ENCODE peak calls at places on chromosomes 12 and 14, in five cellular contexts. Q, S, X, D and H are unnamed samples.

GRCh38 chr12:3752096-3752709 is 706 bp downstream of the CRACR2A start:
- DNase-seq in S (no peak), Q (peak), X (peak), D (no peak), H (peak)

GRCh38 chr14:23056956-23057756 is at the start of gene CDH24:
- DNase-seq in Q (peak), X (peak), D (no peak), S (peak), H (no peak)

GRCh38 chr12:77324763-77325468 is 259.5 kb upstream of the E2F7 start:
- DNase-seq in X (peak), Q (peak), D (peak), S (peak), H (no peak)

GRCh38 chr12:65300679-65301349 is 22.3 kb downstream of the MSRB3 start:
- DNase-seq in D (no peak), X (no peak), Q (peak), S (peak), H (no peak)

GRCh38 chr12:123071401-123072304 is 79.2 kb downstream of the PITPNM2 start:
- DNase-seq in Q (no peak), S (no peak), D (peak), X (no peak), H (no peak)

GRCh38 chr14:86787782-86788181 is 1205.2 kb downstream of the GALC start:
- DNase-seq in S (no peak), X (no peak), Q (no peak), D (no peak), H (no peak)

GRCh38 chr12:69338120-69338859 is 9.9 kb upstream of the LYZ start:
- DNase-seq in X (no peak), D (no peak), Q (no peak), S (no peak), H (no peak)

GRCh38 chr12:57744194-57744776 is 554 bp upstream of the TSPAN31 start:
- DNase-seq in S (peak), X (peak), D (peak), Q (no peak), H (no peak)

GRCh38 chr14:21041676-21042433 is at the start of gene RNASE7:
- DNase-seq in Q (no peak), S (no peak), D (no peak), X (no peak), H (no peak)

GRCh38 chr12:43824207-43824775 is 11.6 kb upstream of the TMEM117 start:
- DNase-seq in Q (peak), X (no peak), D (no peak), S (no peak), H (no peak)

GRCh38 chr14:33646692-33647260 is 304.1 kb downstream of the EGLN3 start:
- DNase-seq in Q (no peak), X (no peak), S (no peak), D (no peak), H (no peak)

GRCh38 chr12:57258977-57259970 is 8.3 kb upstream of the STAC3 start:
- DNase-seq in S (no peak), Q (no peak), X (no peak), D (no peak), H (no peak)

GRCh38 chr12:6699989-6700645 is 498 bp downstream of the PIANP start:
- DNase-seq in Q (peak), D (no peak), X (peak), S (peak), H (no peak)

GRCh38 chr14:105519946-105520698 is 6.3 kb upstream of the TMEM121 start:
- DNase-seq in X (no peak), Q (no peak), S (no peak), D (no peak), H (no peak)

GRCh38 chr14:59464651-59465569 is at the start of gene GPR135:
- DNase-seq in D (no peak), Q (peak), X (peak), S (peak), H (no peak)

GRCh38 chr12:6074979-6075585 is 49.4 kb downstream of the VWF start:
- DNase-seq in S (peak), D (peak), Q (peak), X (no peak), H (no peak)

GRCh38 chr12:33795536-33795935 is 226.8 kb upstream of the ALG10 start:
- DNase-seq in X (no peak), D (no peak), S (no peak), Q (no peak), H (no peak)

GRCh38 chr12:52499836-52500560 is 6.9 kb upstream of the KRT6A start:
- DNase-seq in Q (no peak), X (no peak), S (no peak), D (no peak), H (no peak)

GRCh38 chr14:69138189-69138535 is 14.8 kb downstream of the DCAF5 start:
- DNase-seq in S (no peak), Q (no peak), X (no peak), D (no peak), H (no peak)

GRCh38 chr14:20610002-20610765 is 19.0 kb upstream of the RNASE12 start:
- DNase-seq in Q (peak), S (peak), X (peak), D (peak), H (no peak)

GRCh38 chr12:76790564-76791552 is 26.9 kb downstream of the ZDHHC17 start:
- DNase-seq in X (peak), D (no peak), S (no peak), Q (no peak), H (no peak)

GRCh38 chr12:12608557-12608957 is 3.1 kb upstream of the CREBL2 start:
- DNase-seq in Q (no peak), S (no peak), D (no peak), X (peak), H (no peak)

GRCh38 chr12:93229494-93230310 is 148.0 kb upstream of the NUDT4 start:
- DNase-seq in Q (no peak), S (no peak), D (no peak), X (no peak), H (no peak)

GRCh38 chr14:89621009-89621421 is 204.0 kb upstream of the FOXN3 start:
- DNase-seq in Q (no peak), S (no peak), X (peak), D (no peak), H (no peak)

GRCh38 chr12:47415054-47415453 is 290.8 kb downstream of the RPAP3 start:
- DNase-seq in S (no peak), Q (no peak), D (no peak), X (no peak), H (no peak)

GRCh38 chr12:52585951-52586350 is 12.3 kb upstream of the KRT74 start:
- DNase-seq in D (no peak), S (no peak), Q (no peak), X (no peak), H (no peak)

GRCh38 chr14:55073856-55074255 is 22.4 kb downstream of the MAPK1IP1L start:
- DNase-seq in Q (no peak), S (no peak), X (no peak), D (no peak), H (no peak)

GRCh38 chr14:45940318-45940717 is 687.3 kb upstream of the MIS18BP1 start:
- DNase-seq in Q (no peak), D (no peak), S (no peak), X (no peak), H (no peak)
- TF ChIP-seq CTCF in Q (no peak), D (no peak), S (no peak), X (no peak), H (no peak)

DNA sequence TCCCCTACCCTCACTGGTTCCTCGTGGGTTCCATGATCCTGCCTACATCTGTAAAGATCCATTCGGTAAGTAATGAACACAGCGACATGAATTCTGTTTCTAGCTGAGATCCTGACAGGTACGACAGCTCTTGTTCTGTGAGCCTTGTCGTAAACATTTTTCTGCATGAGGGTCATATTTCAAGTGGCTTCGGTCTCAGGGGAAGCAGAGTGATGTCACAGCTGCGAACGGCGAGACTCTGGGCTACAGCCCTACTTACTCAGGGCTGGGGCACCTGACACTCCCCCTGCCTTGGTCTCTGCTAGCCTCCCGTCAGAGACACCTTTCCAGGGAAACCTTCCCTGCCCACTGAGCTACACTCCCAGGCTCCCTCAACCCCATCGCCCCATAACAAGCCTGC is 85.8 kb downstream of the RBM19 start:
- DNase-seq in Q (no peak), S (peak), X (no peak), D (no peak), H (no peak)
- TF ChIP-seq CTCF in Q (no peak), S (no peak), X (no peak), D (no peak), H (no peak)

DNA sequence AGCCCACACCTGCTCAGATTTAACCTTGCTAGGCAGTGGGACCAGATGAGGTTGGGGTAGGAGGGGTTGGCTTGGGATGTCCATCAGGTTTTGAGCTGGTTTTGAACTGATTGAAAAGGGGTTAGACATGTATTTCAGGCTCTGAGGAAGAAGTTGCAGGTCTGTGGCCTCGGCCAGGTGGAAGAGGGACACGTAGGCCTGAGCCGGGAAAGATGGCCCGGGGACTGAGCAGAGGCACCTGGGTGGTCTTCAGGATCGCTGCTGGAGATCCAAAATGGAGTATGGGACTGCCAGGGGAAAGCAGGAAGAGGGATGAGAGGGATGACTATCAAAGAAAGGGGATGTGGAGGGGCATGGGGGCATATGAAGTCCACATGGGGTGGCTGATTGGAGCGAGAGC is 7.6 kb downstream of the NYNRIN start:
- DNase-seq in Q (no peak), S (no peak), D (no peak), X (no peak), H (no peak)
- TF ChIP-seq CTCF in Q (no peak), S (no peak), D (no peak), X (no peak), H (no peak)

GRCh38 chr12:125377093-125377492 is 311.9 kb downstream of the AACS start:
- DNase-seq in S (no peak), X (no peak), D (no peak), Q (no peak), H (no peak)

GRCh38 chr12:125376422-125376821 is 311.2 kb downstream of the AACS start:
- DNase-seq in S (no peak), Q (no peak), X (no peak), D (no peak), H (no peak)

GRCh38 chr12:125371023-125371422 is 305.8 kb downstream of the AACS start:
- DNase-seq in X (no peak), S (no peak), Q (no peak), D (no peak), H (no peak)

DNA sequence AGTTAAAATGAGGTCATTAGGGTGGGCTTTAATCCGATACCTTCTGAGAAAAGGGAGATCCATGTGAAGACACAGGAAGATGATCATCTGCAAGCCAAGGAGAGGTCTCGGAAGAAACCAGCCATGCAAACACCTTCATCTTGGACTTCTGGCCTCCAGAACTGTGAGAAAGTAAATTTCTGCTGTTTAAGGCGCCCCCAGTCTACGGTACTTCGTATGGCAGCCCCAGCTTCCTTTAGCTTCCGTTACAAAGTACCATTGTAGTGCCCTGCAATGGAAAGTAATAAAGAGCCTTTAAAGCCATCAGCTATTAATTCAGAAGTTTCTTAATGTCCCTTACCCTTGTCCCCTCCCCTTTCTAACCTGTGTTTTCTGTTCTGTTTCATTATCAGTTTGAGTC is 308.1 kb downstream of the AACS start:
- DNase-seq in X (no peak), D (no peak), Q (no peak), S (no peak), H (no peak)
- TF ChIP-seq CTCF in X (no peak), D (no peak), Q (peak), S (no peak), H (no peak)

DNA sequence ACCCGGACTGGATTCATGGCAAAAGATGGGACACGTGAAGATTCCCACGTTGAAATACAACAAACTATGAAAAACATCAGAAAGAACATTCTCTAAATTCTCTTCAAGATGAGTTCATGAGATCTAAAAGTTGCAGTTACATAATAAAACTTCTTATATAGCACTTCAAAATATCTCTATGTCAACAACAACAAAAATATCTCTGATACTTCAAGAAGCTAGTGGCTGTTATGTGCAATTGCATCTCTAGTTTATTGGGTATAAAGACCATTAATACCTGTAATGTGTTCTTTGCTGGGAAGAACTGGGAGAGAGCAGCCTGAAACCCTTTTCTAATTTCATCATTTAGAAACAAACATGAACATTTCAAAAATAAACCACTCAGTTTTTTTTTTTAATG is 69.2 kb upstream of the RGS6 start:
- DNase-seq in X (no peak), S (no peak), Q (no peak), D (no peak), H (no peak)
- TF ChIP-seq CTCF in X (no peak), S (no peak), Q (peak), D (no peak), H (no peak)

GRCh38 chr14:75242546-75243273 is 35.9 kb upstream of the FOS start:
- DNase-seq in Q (no peak), X (no peak), D (no peak), S (no peak), H (no peak)

GRCh38 chr14:75236897-75237296 is 41.7 kb upstream of the FOS start:
- DNase-seq in D (no peak), S (no peak), Q (no peak), X (no peak), H (no peak)

GRCh38 chr14:75240781-75241180 is 37.8 kb upstream of the FOS start:
- DNase-seq in X (no peak), D (no peak), S (no peak), Q (no peak), H (no peak)

GRCh38 chr14:75234173-75234855 is 44.3 kb upstream of the FOS start:
- DNase-seq in D (peak), X (no peak), S (no peak), Q (no peak), H (no peak)

GRCh38 chr14:75238728-75239455 is 39.7 kb upstream of the FOS start:
- DNase-seq in S (no peak), X (no peak), D (no peak), Q (no peak), H (no peak)
- TF ChIP-seq CTCF in S (no peak), X (no peak), D (no peak), Q (no peak), H (no peak)